ENCODE peak calls at places on chromosomes 11 and 22, in five cellular contexts. I, B, G, P and S are unnamed samples.

GRCh38 chr11:104967493-104968364 is 645 bp downstream of the CASP4 start:
- DNase-seq in I (no peak), B (peak), G (no peak), P (peak), S (no peak)

GRCh38 chr11:18010977-18011586 is 1.8 kb downstream of the SERGEF start:
- DNase-seq in I (no peak), B (no peak), G (no peak), P (no peak), S (no peak)

GRCh38 chr11:68987211-68987610 is 6.4 kb upstream of the MRGPRD start:
- DNase-seq in I (no peak), B (no peak), G (no peak), P (no peak), S (no peak)

GRCh38 chr11:118889796-118890195 is 6.1 kb downstream of the CXCR5 start:
- DNase-seq in I (no peak), B (peak), G (no peak), P (peak), S (peak)

GRCh38 chr22:49951986-49952896 is 8.3 kb upstream of the PIM3 start:
- DNase-seq in I (no peak), B (peak), G (no peak), P (peak), S (peak)

GRCh38 chr11:7672960-7673723 is at the start of gene CYB5R2:
- DNase-seq in I (peak), B (peak), G (peak), P (peak), S (no peak)

GRCh38 chr11:59138643-59139042 is 4.0 kb upstream of the FAM111A start:
- DNase-seq in I (no peak), B (no peak), G (no peak), P (no peak), S (no peak)

GRCh38 chr11:9577551-9577950 is 4.1 kb downstream of the WEE1 start:
- DNase-seq in I (no peak), B (peak), G (no peak), P (peak), S (peak)

GRCh38 chr22:46815896-46816721 is 53.7 kb downstream of the TBC1D22A start:
- DNase-seq in I (no peak), B (no peak), G (no peak), P (peak), S (no peak)

GRCh38 chr11:56961609-56962008 is 27.1 kb upstream of the OR5AK2 start:
- DNase-seq in I (no peak), B (no peak), G (no peak), P (no peak), S (no peak)

GRCh38 chr22:38420734-38421133 is 34.3 kb downstream of the KCNJ4 start:
- DNase-seq in I (no peak), B (no peak), G (no peak), P (no peak), S (no peak)

GRCh38 chr22:33544707-33545106 is 375.6 kb downstream of the LARGE1 start:
- DNase-seq in I (no peak), B (no peak), G (no peak), P (peak), S (peak)

GRCh38 chr22:27397036-27397947 is 404.3 kb downstream of the MN1 start:
- DNase-seq in I (no peak), B (no peak), G (no peak), P (peak), S (peak)

GRCh38 chr11:8233691-8234424 is 29.8 kb downstream of the LMO1 start:
- DNase-seq in I (no peak), B (no peak), G (no peak), P (no peak), S (peak)

GRCh38 chr11:96309001-96309642 is 33.9 kb downstream of the MAML2 start:
- DNase-seq in I (no peak), B (peak), G (no peak), P (peak), S (no peak)

GRCh38 chr11:63598556-63598955 is 15.7 kb downstream of the PLAAT3 start:
- DNase-seq in I (no peak), B (no peak), G (no peak), P (no peak), S (no peak)

GRCh38 chr11:43573233-43573632 is 107.3 kb upstream of the HSD17B12 start:
- DNase-seq in I (no peak), B (peak), G (no peak), P (peak), S (no peak)

GRCh38 chr11:26244207-26244606 is 87.7 kb upstream of the ANO3 start:
- DNase-seq in I (no peak), B (no peak), G (no peak), P (peak), S (no peak)

GRCh38 chr11:117662870-117663269 is 134.1 kb downstream of the DSCAML1 start:
- DNase-seq in I (no peak), B (no peak), G (no peak), P (no peak), S (no peak)

GRCh38 chr11:2796091-2796490 is 89.5 kb downstream of the CDKN1C start:
- DNase-seq in I (peak), B (no peak), G (no peak), P (no peak), S (no peak)

GRCh38 chr11:120554771-120555432 is 43.4 kb downstream of the GRIK4 start:
- DNase-seq in I (no peak), B (no peak), G (no peak), P (no peak), S (no peak)

GRCh38 chr11:76267563-76267962 is 61.3 kb upstream of the WNT11 start:
- DNase-seq in I (no peak), B (no peak), G (no peak), P (peak), S (no peak)

GRCh38 chr11:76615950-76616349 is 54.6 kb downstream of the LRRC32 start:
- DNase-seq in I (no peak), B (no peak), G (no peak), P (peak), S (peak)

GRCh38 chr22:49210606-49211005 is 617.1 kb downstream of the BRD1 start:
- DNase-seq in I (peak), B (no peak), G (no peak), P (no peak), S (no peak)